ENCODE peak calls at places on chromosomes 6 and 20, in four cellular contexts. B, I, D and W are unnamed samples.

GRCh38 chr20:61251529-61252393 is at the start of gene CDH4:
- DNase-seq in B (no peak), I (no peak), D (no peak), W (no peak)

GRCh38 chr6:134882426-134883038 is 67.4 kb downstream of the ALDH8A1 start:
- DNase-seq in B (no peak), I (peak; percentile 35), D (peak; percentile 73), W (peak; percentile 96)

GRCh38 chr6:149484733-149485700 is at the start of gene ZC3H12D:
- DNase-seq in B (peak; percentile 91), I (peak; percentile 15), D (peak; percentile 81), W (peak; percentile 49)

GRCh38 chr6:168072730-168073129 is 6.3 kb downstream of the FRMD1 start:
- DNase-seq in B (no peak), I (no peak), D (no peak), W (no peak)

GRCh38 chr6:109239192-109239917 is 142.9 kb downstream of the CD164 start:
- DNase-seq in B (no peak), I (no peak), D (no peak), W (peak; percentile 27)

GRCh38 chr20:436476-436875 is 25.9 kb downstream of the TBC1D20 start:
- DNase-seq in B (no peak), I (no peak), D (no peak), W (no peak)

GRCh38 chr6:149834513-149835481 is 29.4 kb downstream of the LRP11 start:
- DNase-seq in B (no peak), I (no peak), D (peak; percentile 77), W (peak; percentile 87)

GRCh38 chr6:11535801-11536230 is 1.7 kb upstream of the TMEM170B start:
- DNase-seq in B (no peak), I (peak; percentile 22), D (peak; percentile 68), W (peak; percentile 58)

GRCh38 chr20:61166324-61166723 is 85.7 kb upstream of the CDH4 start:
- DNase-seq in B (no peak), I (no peak), D (no peak), W (peak; percentile 43)

GRCh38 chr20:47019106-47019824 is 124.6 kb downstream of the EYA2 start:
- DNase-seq in B (peak; percentile 41), I (no peak), D (peak; percentile 36), W (peak; percentile 87)

GRCh38 chr6:134020968-134021367 is 31.5 kb downstream of the SLC2A12 start:
- DNase-seq in B (no peak), I (no peak), D (no peak), W (peak; percentile 43)

GRCh38 chr6:89596056-89596455 is 42.5 kb downstream of the LYRM2 start:
- DNase-seq in B (no peak), I (no peak), D (no peak), W (no peak)

GRCh38 chr6:13615802-13616140 is 636 bp downstream of the NOL7 start:
- DNase-seq in B (peak; percentile 88), I (no peak), D (no peak), W (peak; percentile 49)

GRCh38 chr6:154123131-154123530 is 84.1 kb downstream of the OPRM1 start:
- DNase-seq in B (no peak), I (no peak), D (no peak), W (no peak)

GRCh38 chr20:9270831-9271230 is 201.9 kb downstream of the PLCB4 start:
- DNase-seq in B (no peak), I (no peak), D (peak; percentile 74), W (peak; percentile 43)

GRCh38 chr6:71766796-71767195 is 119.6 kb upstream of the RIMS1 start:
- DNase-seq in B (no peak), I (no peak), D (no peak), W (no peak)

GRCh38 chr20:20353574-20353973 is 14.3 kb upstream of the INSM1 start:
- DNase-seq in B (no peak), I (no peak), D (no peak), W (no peak)

GRCh38 chr20:33791959-33792597 is 19.1 kb upstream of the CHMP4B start:
- DNase-seq in B (peak; percentile 79), I (no peak), D (peak; percentile 45), W (peak; percentile 52)

GRCh38 chr20:63434599-63435378 is 37.7 kb downstream of the KCNQ2 start:
- DNase-seq in B (peak; percentile 87), I (no peak), D (peak; percentile 13), W (peak; percentile 47)

GRCh38 chr20:22411568-22412450 is 172.6 kb downstream of the FOXA2 start:
- DNase-seq in B (no peak), I (peak; percentile 56), D (peak; percentile 44), W (peak; percentile 100)

GRCh38 chr6:135231469-135231844 is 50.3 kb downstream of the MYB start:
- DNase-seq in B (no peak), I (no peak), D (peak; percentile 8), W (peak; percentile 35)

GRCh38 chr6:10962673-10963072 is 75.8 kb downstream of the SYCP2L start:
- DNase-seq in B (no peak), I (no peak), D (peak; percentile 75), W (peak; percentile 88)

GRCh38 chr6:48061630-48062029 is 49.4 kb downstream of the PTCHD4 start:
- DNase-seq in B (no peak), I (no peak), D (peak; percentile 53), W (peak; percentile 26)

GRCh38 chr6:16898640-16899428 is 137.6 kb upstream of the ATXN1 start:
- DNase-seq in B (no peak), I (no peak), D (no peak), W (no peak)

GRCh38 chr6:147643341-147644200 is 135.1 kb downstream of the SAMD5 start:
- DNase-seq in B (no peak), I (no peak), D (no peak), W (no peak)

GRCh38 chr6:14455442-14455841 is 337.9 kb downstream of the CD83 start:
- DNase-seq in B (no peak), I (no peak), D (no peak), W (peak; percentile 54)

GRCh38 chr20:53735536-53736050 is 142.0 kb upstream of the ZNF217 start:
- DNase-seq in B (no peak), I (peak; percentile 84), D (peak; percentile 94), W (peak; percentile 85)

GRCh38 chr20:19749537-19749936 is 8.5 kb upstream of the RIN2 start:
- DNase-seq in B (no peak), I (no peak), D (no peak), W (no peak)

GRCh38 chr6:55729665-55730064 is 145.7 kb downstream of the BMP5 start:
- DNase-seq in B (no peak), I (no peak), D (peak; percentile 14), W (no peak)

GRCh38 chr6:155054851-155055250 is 59.7 kb downstream of the TIAM2 start:
- DNase-seq in B (no peak), I (no peak), D (no peak), W (peak; percentile 19)

GRCh38 chr6:145278163-145278807 is 457.0 kb downstream of the EPM2A start:
- DNase-seq in B (no peak), I (peak; percentile 13), D (peak; percentile 13), W (peak; percentile 6)

GRCh38 chr6:6793388-6794250 is 205.1 kb downstream of the LY86 start:
- DNase-seq in B (no peak), I (no peak), D (no peak), W (no peak)

GRCh38 chr20:1265226-1265915 is 723 bp upstream of the SNPH start:
- DNase-seq in B (no peak), I (no peak), D (peak; percentile 10), W (no peak)

GRCh38 chr6:27374824-27375612 is 13.5 kb upstream of the ZNF391 start:
- DNase-seq in B (peak; percentile 93), I (no peak), D (peak; percentile 33), W (peak; percentile 43)

DNA sequence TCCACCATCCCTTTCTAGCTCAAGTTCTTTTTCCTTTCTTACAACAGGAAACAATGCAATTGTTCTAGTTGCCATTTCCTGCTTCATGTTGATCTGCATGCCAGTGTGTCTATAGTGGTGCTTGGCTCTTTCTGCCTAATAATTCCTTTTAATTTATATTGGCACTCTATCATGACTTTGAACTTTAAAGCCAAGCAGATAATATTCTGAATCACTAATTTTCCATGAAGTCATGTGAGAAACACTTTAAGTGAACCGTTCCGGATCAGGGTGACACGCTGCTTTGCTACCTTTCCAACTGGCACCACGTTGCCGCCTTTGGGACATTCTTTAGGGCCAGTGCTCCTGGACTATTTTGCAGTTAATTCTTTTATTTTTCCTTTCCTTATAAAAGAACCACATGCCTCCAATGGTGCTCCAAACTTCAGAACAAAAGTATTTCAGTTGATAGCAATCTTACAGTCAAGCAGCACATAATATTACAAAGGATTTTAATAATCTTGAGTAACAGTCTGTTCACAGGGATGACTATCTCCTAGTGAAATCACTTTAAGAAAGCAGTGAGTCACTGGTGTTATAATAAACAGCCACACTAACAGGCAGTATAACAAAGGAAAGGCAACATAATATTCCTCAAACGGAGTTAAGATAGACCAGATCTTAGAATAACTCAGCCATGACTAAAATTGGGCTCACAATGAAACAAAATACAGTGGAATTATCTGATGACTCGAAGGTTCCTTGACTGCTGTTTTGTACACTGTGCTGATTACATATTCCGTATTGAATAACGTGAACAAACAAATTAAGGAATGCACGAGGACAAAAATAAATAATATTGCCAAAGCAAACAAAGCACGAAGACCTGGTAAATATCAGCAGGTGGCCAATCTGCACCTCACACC is 19.0 kb upstream of the BLOC1S5 start:
- DNase-seq in B (no peak), I (peak; percentile 79), D (peak; percentile 88), W (peak; percentile 94)
- H3K4me3 ChIP-seq in B (no peak overlapping the region), I (no peak overlapping the region), D (no peak overlapping the region), W (peak overlapping the region; percentile 11)

GRCh38 chr6:24673625-24674024 is 6.7 kb downstream of the ACOT13 start:
- DNase-seq in B (no peak), I (no peak), D (no peak), W (no peak)

GRCh38 chr6:24666616-24667377 is at the start of the genes ACOT13 and TDP2:
- DNase-seq in B (peak; percentile 98), I (peak; percentile 67), D (peak; percentile 96), W (peak; percentile 97)

GRCh38 chr6:24668997-24669361 is 2.1 kb downstream of the ACOT13 start:
- DNase-seq in B (no peak), I (no peak), D (no peak), W (no peak)

GRCh38 chr6:24667378-24667803 is 514 bp downstream of the ACOT13 start:
- DNase-seq in B (no peak), I (no peak), D (no peak), W (peak; percentile 39)

GRCh38 chr6:24672573-24673182 is 5.8 kb downstream of the ACOT13 start:
- DNase-seq in B (no peak), I (no peak), D (no peak), W (no peak)
- H3K4me3 ChIP-seq in B (no peak overlapping the region), I (no peak overlapping the region), D (no peak overlapping the region), W (no peak overlapping the region)

DNA sequence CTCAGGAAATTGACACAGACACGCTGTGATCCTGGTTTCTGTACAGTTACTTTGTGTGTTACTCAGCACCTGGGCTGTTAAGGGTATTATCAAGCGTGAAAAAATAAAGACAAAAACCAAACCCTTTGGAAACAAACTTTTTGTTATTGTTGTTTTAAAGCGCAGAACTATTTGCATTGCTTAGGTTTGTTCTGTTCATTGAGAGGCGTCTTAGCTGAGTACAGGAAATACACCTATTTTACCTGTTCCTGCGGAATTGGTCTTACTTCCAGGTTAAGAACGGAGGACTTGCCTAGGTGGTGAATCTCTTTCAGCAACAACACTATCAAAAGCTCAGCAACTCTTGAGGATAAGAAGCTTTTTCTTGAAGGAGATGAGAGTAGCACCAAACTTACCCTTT is 1.0 kb downstream of the FUT9 start:
- DNase-seq in B (no peak), I (no peak), D (no peak), W (no peak)
- H3K4me3 ChIP-seq in B (no peak overlapping the region), I (no peak overlapping the region), D (no peak overlapping the region), W (no peak overlapping the region)

DNA sequence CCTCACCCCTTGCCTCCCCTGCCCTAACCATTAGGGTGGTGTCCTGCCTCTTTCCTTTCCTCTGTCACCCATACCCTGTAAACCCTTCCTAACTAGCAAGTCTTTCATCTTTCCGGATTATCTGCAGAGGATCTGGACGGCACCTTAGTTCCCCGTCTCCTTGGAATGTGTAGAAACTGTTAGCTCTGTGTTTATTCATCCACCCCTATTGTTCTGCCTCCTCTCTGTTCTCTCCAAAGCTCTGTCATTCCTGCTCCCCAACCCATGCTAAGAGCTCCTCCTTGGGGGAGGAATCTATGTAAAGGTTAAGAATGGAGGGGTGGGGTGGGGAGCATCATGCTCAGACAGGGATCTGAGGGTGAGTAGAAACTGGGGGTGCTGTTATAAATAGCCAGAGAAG is 39.4 kb upstream of the KCNK5 start:
- DNase-seq in B (no peak), I (no peak), D (no peak), W (no peak)
- H3K4me3 ChIP-seq in B (no peak overlapping the region), I (no peak overlapping the region), D (no peak overlapping the region), W (no peak overlapping the region)